ENCODE peak calls at places on chromosomes 3 and 15, in five cellular contexts. G is IMR-90, P is prostate gland, I is mesothelial cell of epicardium, L is vagina. M is an unnamed sample.

GRCh38 chr3:75272708-75273107 is 391.4 kb upstream of the FRG2C start:
- DNase-seq in G (peak), P (no peak), I (no peak), L (no peak), M (no peak)

GRCh38 chr3:72345237-72345878 is 502.9 kb downstream of the SHQ1 start:
- DNase-seq in G (no peak), P (no peak), I (no peak), L (no peak), M (no peak)

GRCh38 chr3:117688583-117688982 is 979.0 kb downstream of the TUSC7 start:
- DNase-seq in G (no peak), P (no peak), I (no peak), L (no peak), M (no peak)

GRCh38 chr3:45988804-45989203 is 6.8 kb downstream of the FYCO1 start:
- DNase-seq in G (peak), P (no peak), I (no peak), L (no peak), M (no peak)

GRCh38 chr15:98937413-98938104 is 70.0 kb downstream of the PGPEP1L start:
- DNase-seq in G (no peak), P (no peak), I (no peak), L (no peak), M (no peak)

GRCh38 chr15:60087561-60087960 is 83.5 kb downstream of the FOXB1 start:
- DNase-seq in G (no peak), P (no peak), I (no peak), L (no peak), M (no peak)

GRCh38 chr3:18444597-18445420 is 19.7 kb upstream of the SATB1 start:
- DNase-seq in G (peak), P (peak), I (peak), L (no peak), M (peak)

GRCh38 chr15:73598540-73599195 is 34.5 kb downstream of the NPTN start:
- DNase-seq in G (peak), P (no peak), I (no peak), L (no peak), M (no peak)

GRCh38 chr3:160314949-160315348 is 84.1 kb downstream of the IFT80 start:
- DNase-seq in G (no peak), P (no peak), I (no peak), L (no peak), M (no peak)

GRCh38 chr3:71512544-71512943 is 71.0 kb downstream of the FOXP1 start:
- DNase-seq in G (no peak), P (no peak), I (no peak), L (no peak), M (no peak)

GRCh38 chr3:116000315-116000714 is 377.0 kb downstream of the GAP43 start:
- DNase-seq in G (peak), P (no peak), I (no peak), L (no peak), M (no peak)

GRCh38 chr3:16245613-16246012 is 19.1 kb downstream of the DPH3 start:
- DNase-seq in G (no peak), P (no peak), I (no peak), L (no peak), M (no peak)
- TF ChIP-seq CTCF in G (no peak), P (no peak), I (no peak), L (no peak), M (no peak)

GRCh38 chr15:47965297-47965696 is 155.5 kb upstream of the SLC24A5 start:
- DNase-seq in G (no peak), P (no peak), I (no peak), L (no peak), M (no peak)
- TF ChIP-seq CTCF in G (no peak), P (no peak), I (no peak), L (no peak), M (no peak)

GRCh38 chr3:108345492-108346205 is 49.3 kb downstream of the HHLA2 start:
- DNase-seq in G (peak), P (no peak), I (no peak), L (no peak), M (no peak)
- TF ChIP-seq CTCF in G (no peak), P (no peak), I (no peak), L (no peak), M (no peak)

GRCh38 chr3:42895332-42895868 is 10.5 kb upstream of the ZNF662 start:
- DNase-seq in G (no peak), P (no peak), I (no peak), L (no peak), M (no peak)
- TF ChIP-seq CTCF in G (no peak), P (no peak), I (no peak), L (no peak), M (no peak)

DNA sequence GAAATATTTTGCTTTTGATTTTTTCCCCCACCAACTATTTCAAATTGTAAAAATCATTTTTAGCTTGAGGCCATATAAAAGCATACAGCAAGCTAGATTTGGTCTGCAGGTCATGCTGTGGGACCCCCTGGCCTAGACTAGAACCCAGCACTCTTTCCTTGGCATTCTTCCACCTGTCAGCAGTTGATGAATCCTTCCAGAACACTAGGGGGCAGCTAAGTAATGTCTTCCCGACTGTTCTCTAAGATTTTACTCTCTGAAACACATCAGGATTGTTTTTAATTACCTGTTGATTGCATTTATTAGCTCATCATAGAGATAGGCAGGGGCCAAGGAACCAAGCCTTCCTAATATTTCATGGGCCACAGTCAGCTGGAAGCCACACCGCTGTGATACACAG is 174.5 kb downstream of the CACNA1D start:
- DNase-seq in G (no peak), P (no peak), I (no peak), L (no peak), M (no peak)
- TF ChIP-seq CTCF in G (peak), P (no peak), I (no peak), L (no peak), M (peak)

DNA sequence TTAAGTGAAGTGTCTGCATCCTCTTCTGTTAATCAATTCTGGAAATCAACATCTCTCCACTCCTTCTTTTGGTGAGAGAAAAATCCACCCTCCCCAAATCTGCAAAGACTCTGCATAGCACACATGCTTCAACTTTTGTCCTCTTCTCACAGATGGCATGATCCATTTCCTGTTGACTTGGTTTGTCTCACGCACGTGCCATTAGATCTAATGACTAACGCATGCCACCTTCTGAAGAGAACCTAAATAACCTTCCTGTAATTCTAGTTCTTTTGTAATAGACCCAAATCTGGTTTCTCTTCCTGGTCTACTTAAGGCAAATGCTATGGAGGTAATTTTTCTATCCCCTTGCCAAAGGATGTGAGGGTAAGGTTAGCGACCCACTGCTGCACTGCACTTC is 51.0 kb upstream of the ATOSA start:
- DNase-seq in G (peak), P (no peak), I (no peak), L (no peak), M (no peak)
- TF ChIP-seq CTCF in G (no peak), P (no peak), I (no peak), L (no peak), M (no peak)

GRCh38 chr3:182671942-182672341 is 121.4 kb upstream of the ATP11B start:
- DNase-seq in G (peak), P (no peak), I (no peak), L (no peak), M (no peak)
- TF ChIP-seq CTCF in G (no peak), P (no peak), I (no peak), L (no peak), M (no peak)